ENCODE peak calls at places on chromosomes 4 and X, in five cellular contexts. One of them, this sample, is unnamed.

GRCh38 chr4:140141196-140141845 is 12.7 kb downstream of the MAML3 start:
- DNase-seq in gastrocnemius medialis: no peak
- DNase-seq in uterus: no peak
- DNase-seq in brain microvascular endothelial cell: no peak
- DNase-seq in fibroblast of lung: no peak
- DNase-seq in this sample: no peak

GRCh38 chrX:136627381-136627780 is 20.6 kb upstream of the CD40LG start:
- DNase-seq in brain microvascular endothelial cell: no peak
- DNase-seq in gastrocnemius medialis: no peak
- DNase-seq in fibroblast of lung: no peak
- DNase-seq in uterus: no peak
- DNase-seq in this sample: no peak

GRCh38 chr4:98232202-98232601 is 29.0 kb upstream of the RAP1GDS1 start:
- DNase-seq in fibroblast of lung: no peak
- DNase-seq in gastrocnemius medialis: no peak
- DNase-seq in uterus: no peak
- DNase-seq in brain microvascular endothelial cell: no peak
- DNase-seq in this sample: peak

GRCh38 chr4:148445071-148445902 is 3.1 kb upstream of the NR3C2 start:
- DNase-seq in fibroblast of lung: peak
- DNase-seq in gastrocnemius medialis: peak
- DNase-seq in uterus: peak
- DNase-seq in brain microvascular endothelial cell: no peak
- DNase-seq in this sample: no peak

GRCh38 chr4:148823419-148823769 is 381.2 kb upstream of the NR3C2 start:
- DNase-seq in uterus: no peak
- DNase-seq in gastrocnemius medialis: no peak
- DNase-seq in brain microvascular endothelial cell: no peak
- DNase-seq in fibroblast of lung: no peak
- DNase-seq in this sample: no peak

GRCh38 chrX:34656842-34657780 is at the start of gene TMEM47:
- DNase-seq in brain microvascular endothelial cell: peak
- DNase-seq in fibroblast of lung: peak
- DNase-seq in gastrocnemius medialis: peak
- DNase-seq in uterus: peak
- DNase-seq in this sample: peak

GRCh38 chr4:38306482-38307071 is 346.4 kb downstream of the PTTG2 start:
- DNase-seq in gastrocnemius medialis: no peak
- DNase-seq in brain microvascular endothelial cell: no peak
- DNase-seq in fibroblast of lung: no peak
- DNase-seq in uterus: no peak
- DNase-seq in this sample: no peak

GRCh38 chr4:78454016-78454415 is 97.6 kb upstream of the ANXA3 start:
- DNase-seq in uterus: no peak
- DNase-seq in brain microvascular endothelial cell: no peak
- DNase-seq in fibroblast of lung: no peak
- DNase-seq in gastrocnemius medialis: no peak
- DNase-seq in this sample: peak

GRCh38 chrX:155768036-155768769 is 112.9 kb upstream of the VAMP7 start:
- DNase-seq in fibroblast of lung: peak
- DNase-seq in brain microvascular endothelial cell: peak
- DNase-seq in gastrocnemius medialis: no peak
- DNase-seq in uterus: no peak
- DNase-seq in this sample: peak

GRCh38 chrX:44770111-44770510 is 73.7 kb upstream of the DUSP21 start:
- DNase-seq in gastrocnemius medialis: no peak
- DNase-seq in uterus: no peak
- DNase-seq in fibroblast of lung: no peak
- DNase-seq in brain microvascular endothelial cell: no peak
- DNase-seq in this sample: no peak

GRCh38 chrX:2474280-2474962 is 26.4 kb downstream of the DHRSX start:
- DNase-seq in uterus: no peak
- DNase-seq in gastrocnemius medialis: no peak
- DNase-seq in brain microvascular endothelial cell: no peak
- DNase-seq in fibroblast of lung: no peak
- DNase-seq in this sample: no peak

GRCh38 chr4:111268769-111269414 is 646.0 kb upstream of the PITX2 start:
- DNase-seq in gastrocnemius medialis: no peak
- DNase-seq in brain microvascular endothelial cell: peak
- DNase-seq in fibroblast of lung: peak
- DNase-seq in uterus: no peak
- DNase-seq in this sample: peak

GRCh38 chr4:21790437-21791029 is 158.0 kb downstream of the KCNIP4 start:
- DNase-seq in brain microvascular endothelial cell: no peak
- DNase-seq in fibroblast of lung: peak
- DNase-seq in gastrocnemius medialis: no peak
- DNase-seq in uterus: no peak
- DNase-seq in this sample: peak

GRCh38 chrX:84441143-84441542 is 61.1 kb downstream of the HDX start:
- DNase-seq in fibroblast of lung: peak
- DNase-seq in uterus: no peak
- DNase-seq in gastrocnemius medialis: no peak
- DNase-seq in brain microvascular endothelial cell: no peak
- DNase-seq in this sample: no peak

GRCh38 chrX:20218809-20219505 is 47.8 kb downstream of the RPS6KA3 start:
- DNase-seq in fibroblast of lung: no peak
- DNase-seq in uterus: peak
- DNase-seq in brain microvascular endothelial cell: no peak
- DNase-seq in gastrocnemius medialis: no peak
- DNase-seq in this sample: no peak

GRCh38 chr4:26288308-26288982 is 32.4 kb upstream of the RBPJ start:
- DNase-seq in brain microvascular endothelial cell: peak
- DNase-seq in uterus: no peak
- DNase-seq in fibroblast of lung: peak
- DNase-seq in gastrocnemius medialis: no peak
- DNase-seq in this sample: peak

GRCh38 chr4:183906736-183907651 is 1.9 kb downstream of the STOX2 start:
- DNase-seq in gastrocnemius medialis: no peak
- DNase-seq in fibroblast of lung: no peak
- DNase-seq in uterus: no peak
- DNase-seq in brain microvascular endothelial cell: no peak
- DNase-seq in this sample: no peak

GRCh38 chr4:136873555-136873954 is 658.7 kb downstream of the PCDH18 start:
- DNase-seq in fibroblast of lung: no peak
- DNase-seq in brain microvascular endothelial cell: no peak
- DNase-seq in uterus: no peak
- DNase-seq in gastrocnemius medialis: no peak
- DNase-seq in this sample: no peak

GRCh38 chrX:38578152-38578551 is 16.8 kb downstream of the TSPAN7 start:
- DNase-seq in gastrocnemius medialis: no peak
- DNase-seq in uterus: no peak
- DNase-seq in fibroblast of lung: no peak
- DNase-seq in brain microvascular endothelial cell: no peak
- DNase-seq in this sample: peak

GRCh38 chr4:114606240-114606639 is 7.6 kb downstream of the UGT8 start:
- DNase-seq in gastrocnemius medialis: no peak
- DNase-seq in brain microvascular endothelial cell: no peak
- DNase-seq in uterus: no peak
- DNase-seq in fibroblast of lung: no peak
- DNase-seq in this sample: peak

GRCh38 chr4:124000233-124000632 is 603.6 kb downstream of the SPRY1 start:
- DNase-seq in brain microvascular endothelial cell: no peak
- DNase-seq in uterus: no peak
- DNase-seq in fibroblast of lung: peak
- DNase-seq in gastrocnemius medialis: no peak
- DNase-seq in this sample: no peak
- TF ChIP-seq CTCF in brain microvascular endothelial cell: no peak
- TF ChIP-seq CTCF in uterus: no peak
- TF ChIP-seq CTCF in fibroblast of lung: no peak
- TF ChIP-seq CTCF in gastrocnemius medialis: no peak
- TF ChIP-seq CTCF in this sample: no peak

GRCh38 chr4:1250921-1251772 is 2.2 kb upstream of the CTBP1 start:
- DNase-seq in gastrocnemius medialis: no peak
- DNase-seq in fibroblast of lung: no peak
- DNase-seq in brain microvascular endothelial cell: no peak
- DNase-seq in uterus: no peak
- DNase-seq in this sample: no peak
- H3K27ac ChIP-seq in gastrocnemius medialis: no peak
- H3K27ac ChIP-seq in fibroblast of lung: no peak
- H3K27ac ChIP-seq in brain microvascular endothelial cell: no peak
- H3K27ac ChIP-seq in uterus: no peak
- H3K27ac ChIP-seq in this sample: no peak

GRCh38 chrX:21382715-21383114 is 8.5 kb downstream of the CNKSR2 start:
- DNase-seq in fibroblast of lung: no peak
- DNase-seq in gastrocnemius medialis: no peak
- DNase-seq in uterus: no peak
- DNase-seq in brain microvascular endothelial cell: no peak
- DNase-seq in this sample: no peak
- TF ChIP-seq CTCF in fibroblast of lung: peak
- TF ChIP-seq CTCF in gastrocnemius medialis: no peak
- TF ChIP-seq CTCF in uterus: no peak
- TF ChIP-seq CTCF in brain microvascular endothelial cell: peak
- TF ChIP-seq CTCF in this sample: peak

DNA sequence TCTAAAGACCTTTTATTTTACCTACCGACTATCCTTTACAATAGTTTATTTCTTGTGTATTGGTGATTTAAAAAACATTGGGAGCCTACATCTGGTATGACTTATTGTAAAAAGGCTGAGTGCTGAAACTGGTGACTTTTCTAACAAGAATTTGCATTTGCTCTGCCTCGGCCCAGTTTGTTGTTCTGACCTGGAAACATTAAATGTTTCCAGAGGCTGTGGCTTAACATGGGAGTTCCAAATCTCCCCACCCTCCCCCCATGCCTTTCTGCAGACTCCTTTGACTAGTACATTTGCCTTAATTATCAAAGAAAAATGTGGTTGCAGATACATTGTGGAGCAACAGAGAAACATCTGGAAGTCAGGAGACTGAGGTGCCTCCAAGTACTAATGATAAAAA is 39.8 kb downstream of the SPCS3 start:
- DNase-seq in fibroblast of lung: peak
- DNase-seq in brain microvascular endothelial cell: peak
- DNase-seq in uterus: no peak
- DNase-seq in gastrocnemius medialis: no peak
- DNase-seq in this sample: no peak
- H3K27ac ChIP-seq in fibroblast of lung: no peak
- H3K27ac ChIP-seq in brain microvascular endothelial cell: no peak
- H3K27ac ChIP-seq in uterus: no peak
- H3K27ac ChIP-seq in gastrocnemius medialis: no peak
- H3K27ac ChIP-seq in this sample: no peak